ENCODE peak calls at places on chromosomes 7 and 10, in seven cellular contexts. R is SK-N-SH, C is GM12878, U is H1, M is HepG2, Y is HCT116, H is K562. A is an unnamed sample.
A peak's percentile ranks its signal among the peaks of the same experiment; 100 is the strongest.

GRCh38 chr7:31373337-31374289 is 33.1 kb upstream of the NEUROD6 start:
- DNase-seq in R (peak; percentile 52), C (no peak), U (peak; percentile 76), M (peak; percentile 34), Y (peak; percentile 51), H (peak; percentile 59), A (peak; percentile 13)

GRCh38 chr7:69360913-69361312 is 237.4 kb upstream of the AUTS2 start:
- DNase-seq in R (no peak), C (no peak), U (no peak), M (no peak), Y (no peak), H (no peak), A (no peak)

GRCh38 chr7:28358423-28358868 is 53.9 kb upstream of the CREB5 start:
- DNase-seq in R (no peak), C (no peak), U (no peak), M (no peak), Y (peak; percentile 59), H (no peak), A (no peak)

GRCh38 chr7:53191296-53191695 is 155.9 kb downstream of the POM121L12 start:
- DNase-seq in R (no peak), C (no peak), U (no peak), M (no peak), Y (no peak), H (no peak), A (no peak)

GRCh38 chr7:157418204-157419029 is 81.6 kb downstream of the DNAJB6 start:
- DNase-seq in R (peak; percentile 65), C (no peak), U (no peak), M (no peak), Y (no peak), H (no peak), A (no peak)

GRCh38 chr10:33930079-33930478 is 595.6 kb upstream of the NRP1 start:
- DNase-seq in R (no peak), C (no peak), U (no peak), M (no peak), Y (no peak), H (no peak), A (no peak)

GRCh38 chr7:94250124-94250523 is 144.6 kb upstream of the COL1A2 start:
- DNase-seq in R (no peak), C (no peak), U (no peak), M (no peak), Y (no peak), H (no peak), A (no peak)

GRCh38 chr10:112221545-112221944 is 38.0 kb upstream of the GPAM start:
- DNase-seq in R (no peak), C (no peak), U (no peak), M (no peak), Y (no peak), H (no peak), A (no peak)

GRCh38 chr7:106037489-106038176 is 74.5 kb downstream of the SYPL1 start:
- DNase-seq in R (peak; percentile 50), C (no peak), U (no peak), M (no peak), Y (no peak), H (no peak), A (no peak)

GRCh38 chr10:75926763-75927162 is 495.3 kb downstream of the LRMDA start:
- DNase-seq in R (no peak), C (no peak), U (no peak), M (no peak), Y (peak; percentile 24), H (peak; percentile 51), A (no peak)

GRCh38 chr10:8712653-8713052 is 658.2 kb downstream of the GATA3 start:
- DNase-seq in R (peak; percentile 27), C (no peak), U (no peak), M (no peak), Y (no peak), H (no peak), A (no peak)

GRCh38 chr7:151839511-151839921 is 37.4 kb downstream of the PRKAG2 start:
- DNase-seq in R (no peak), C (no peak), U (no peak), M (no peak), Y (no peak), H (no peak), A (no peak)
- TF ChIP-seq JUND in R (no peak), C (no peak), U (no peak), M (no peak), Y (no peak), H (no peak), A (no peak)

GRCh38 chr7:16916733-16917132 is 35.0 kb upstream of the AGR3 start:
- DNase-seq in R (no peak), C (no peak), U (no peak), M (no peak), Y (no peak), H (no peak), A (no peak)

GRCh38 chr7:16916111-16916639 is 34.4 kb upstream of the AGR3 start:
- DNase-seq in R (no peak), C (no peak), U (no peak), M (no peak), Y (no peak), H (peak; percentile 18), A (peak; percentile 77)

GRCh38 chr7:16913643-16914042 is 31.9 kb upstream of the AGR3 start:
- DNase-seq in R (no peak), C (no peak), U (no peak), M (no peak), Y (no peak), H (no peak), A (no peak)

GRCh38 chr7:16915405-16915804 is 33.6 kb upstream of the AGR3 start:
- DNase-seq in R (no peak), C (no peak), U (no peak), M (no peak), Y (peak; percentile 3), H (no peak), A (peak; percentile 63)

GRCh38 chr7:16914771-16915170 is 33.0 kb upstream of the AGR3 start:
- DNase-seq in R (no peak), C (no peak), U (no peak), M (peak; percentile 81), Y (no peak), H (no peak), A (no peak)
- TF ChIP-seq JUND in R (no peak), C (no peak), U (no peak), M (no peak), Y (no peak), H (no peak), A (no peak)

GRCh38 chr10:19572056-19572455 is 244.2 kb upstream of the PLXDC2 start:
- DNase-seq in R (no peak), C (no peak), U (no peak), M (no peak), Y (no peak), H (no peak), A (no peak)

GRCh38 chr10:19570991-19571390 is 245.2 kb upstream of the PLXDC2 start:
- DNase-seq in R (no peak), C (no peak), U (no peak), M (no peak), Y (no peak), H (no peak), A (no peak)

DNA sequence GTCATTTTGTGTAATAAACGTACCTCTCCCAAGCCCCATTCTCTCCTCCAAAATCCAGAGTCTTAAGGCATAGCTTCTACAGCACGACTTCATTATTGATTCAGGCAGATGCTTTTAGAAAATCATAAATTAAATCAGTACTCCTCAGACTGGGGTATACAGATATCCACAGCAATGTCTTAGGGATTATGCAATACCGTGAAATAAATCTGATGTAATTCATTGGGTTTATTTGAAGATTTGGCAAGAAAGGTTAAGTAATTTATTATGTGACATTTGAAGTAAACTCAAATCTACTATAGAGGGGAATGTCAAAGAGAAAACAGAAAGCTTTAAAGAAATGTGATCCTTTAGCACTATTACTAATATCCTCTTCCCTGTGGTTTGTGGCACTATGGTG is 246.1 kb upstream of the PLXDC2 start:
- DNase-seq in R (no peak), C (no peak), U (no peak), M (no peak), Y (no peak), H (no peak), A (no peak)
- TF ChIP-seq JUND in R (no peak), C (no peak), U (no peak), M (no peak), Y (no peak), H (no peak), A (no peak)

GRCh38 chr10:51419416-51420093 is 279.8 kb downstream of the CSTF2T start:
- DNase-seq in R (no peak), C (no peak), U (no peak), M (no peak), Y (no peak), H (no peak), A (no peak)

GRCh38 chr10:51425431-51425830 is 274.0 kb downstream of the CSTF2T start:
- DNase-seq in R (peak; percentile 3), C (no peak), U (no peak), M (no peak), Y (no peak), H (no peak), A (no peak)

GRCh38 chr10:51423121-51423452 is 276.3 kb downstream of the CSTF2T start:
- DNase-seq in R (no peak), C (no peak), U (no peak), M (no peak), Y (no peak), H (no peak), A (no peak)

GRCh38 chr10:51421853-51422252 is 277.5 kb downstream of the CSTF2T start:
- DNase-seq in R (no peak), C (no peak), U (no peak), M (no peak), Y (no peak), H (no peak), A (no peak)

DNA sequence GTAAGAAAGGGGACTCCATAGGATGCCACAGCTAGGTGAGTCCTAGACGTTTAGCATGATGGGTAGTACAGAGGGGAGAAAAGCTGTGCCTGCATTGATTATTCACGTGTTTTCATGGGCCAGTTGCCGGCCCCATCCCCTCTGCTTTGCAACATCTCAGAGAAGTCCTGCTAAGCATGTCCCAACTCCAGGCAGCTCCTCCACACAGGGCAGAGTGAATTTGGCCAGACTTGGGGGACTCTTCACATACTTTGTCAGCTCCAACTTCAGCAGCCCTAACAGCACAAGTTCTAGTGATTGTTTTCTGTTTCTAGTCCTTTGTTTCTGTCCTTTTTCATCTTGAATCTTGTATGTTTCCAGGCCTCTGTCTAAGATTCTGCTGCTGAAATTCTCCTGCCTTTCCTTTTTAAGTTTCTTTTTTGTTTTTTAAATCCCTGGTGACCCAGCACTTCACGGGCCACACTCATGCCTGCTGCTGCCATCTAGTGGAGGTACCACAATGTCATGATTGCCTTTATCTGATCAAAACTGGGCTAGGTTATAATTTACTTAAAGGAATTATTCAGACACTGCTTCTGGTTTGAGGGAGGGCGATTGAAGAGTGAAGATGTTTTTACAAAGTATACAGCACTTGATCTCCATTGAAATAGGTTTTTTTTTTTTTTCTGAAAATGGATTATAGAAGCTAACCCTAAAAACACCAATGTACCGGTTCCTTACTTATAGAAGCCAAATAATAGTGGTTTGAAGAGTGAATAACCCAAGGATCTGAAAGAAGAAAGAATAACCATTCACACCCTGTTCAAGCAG is 276.9 kb downstream of the CSTF2T start:
- DNase-seq in R (peak; percentile 21), C (peak; percentile 8), U (peak; percentile 67), M (peak; percentile 15), Y (peak; percentile 16), H (peak; percentile 22), A (peak; percentile 55)
- TF ChIP-seq JUND in R (no peak), C (no peak), U (no peak), M (no peak), Y (no peak), H (no peak), A (no peak)